ENCODE peak calls at places on chromosomes 1 and 21, in ten cellular contexts. Q is HT-29; D is NCI-H187 treated with DMSO at 0.1 percent for 48 hours; W is stimulated activated naive CD4-positive, alpha-beta T cell treated with Interleukin-2 at 50 U/mL for 16 hours; V is NCI-H2081; K is naive thymus-derived CD8-positive, alpha-beta T cell; Z is heart left ventricle; F is NCI-H510A; X is stimulated activated CD4-positive, alpha-beta T cell treated with anti-CD3 and anti-CD28 coated beads, Interleukin-1b, Interleukin-23, amount 100 ng/mL, for 4 hours; A is SJSA1. R is an unnamed sample.

GRCh38 chr1:78051005-78051404 is 5.2 kb downstream of the GIPC2 start:
- DNase-seq in W (no peak), X (no peak), D (no peak), Z (no peak), Q (no peak), K (no peak), A (no peak), V (no peak), F (no peak), R (no peak)

GRCh38 chr1:108843390-108844188 is 13.3 kb downstream of the AKNAD1 start:
- DNase-seq in D (no peak), V (no peak), A (no peak), F (no peak), K (no peak), Z (no peak), X (no peak), Q (no peak), W (no peak), R (no peak)

GRCh38 chr1:153768316-153769126 is 6.7 kb upstream of the SLC27A3 start:
- DNase-seq in X (no peak), Z (no peak), V (no peak), Q (no peak), A (no peak), F (no peak), K (no peak), W (no peak), D (no peak), R (no peak)

GRCh38 chr1:113153116-113153803 is 80.3 kb downstream of the LRIG2 start:
- DNase-seq in F (no peak), Z (no peak), K (no peak), Q (peak; percentile 84), A (no peak), V (no peak), X (no peak), D (no peak), W (no peak), R (no peak)

GRCh38 chr1:16175610-16176553 is 20.0 kb upstream of the EPHA2 start:
- DNase-seq in Z (peak; percentile 92), W (no peak), X (no peak), Q (peak; percentile 79), K (no peak), V (no peak), A (peak; percentile 92), F (no peak), D (no peak), R (peak; percentile 92)

GRCh38 chr1:80448081-80448480 is 1352.7 kb upstream of the ADGRL2 start:
- DNase-seq in A (no peak), Q (no peak), F (no peak), K (no peak), D (no peak), W (no peak), V (no peak), X (no peak), Z (no peak), R (no peak)

GRCh38 chr21:25039461-25040380 is 567.6 kb downstream of the MRPL39 start:
- DNase-seq in D (no peak), Z (no peak), A (no peak), K (no peak), Q (peak; percentile 12), V (peak; percentile 38), X (no peak), W (no peak), F (no peak), R (no peak)

GRCh38 chr1:227066999-227067398 is 126.9 kb downstream of the COQ8A start:
- DNase-seq in W (no peak), X (no peak), K (no peak), V (no peak), Z (no peak), D (no peak), Q (no peak), F (no peak), A (no peak), R (no peak)

GRCh38 chr1:68551459-68551858 is 54.6 kb upstream of the DEPDC1 start:
- DNase-seq in W (no peak), Z (no peak), A (no peak), Q (no peak), K (no peak), F (no peak), X (no peak), D (no peak), V (no peak), R (no peak)